ENCODE peak calls at places on chromosomes 13 and 19, in nine cellular contexts. One of them, this sample, is unnamed.

GRCh38 chr13:103288114-103288513 is 221.9 kb upstream of the SLC10A2 start:
- DNase-seq in upper lobe of left lung: no peak
- DNase-seq in body of pancreas: no peak
- DNase-seq in tibial nerve: no peak
- DNase-seq in erythroblast: no peak
- DNase-seq in uterus: no peak
- DNase-seq in testis: no peak
- DNase-seq in GM12892: no peak
- DNase-seq in Peyer's patch: no peak
- DNase-seq in this sample: no peak

GRCh38 chr13:44819245-44819644 is 170.0 kb downstream of the NUFIP1 start:
- DNase-seq in upper lobe of left lung: no peak
- DNase-seq in body of pancreas: peak; percentile 54
- DNase-seq in tibial nerve: no peak
- DNase-seq in erythroblast: no peak
- DNase-seq in uterus: no peak
- DNase-seq in testis: no peak
- DNase-seq in GM12892: no peak
- DNase-seq in Peyer's patch: no peak
- DNase-seq in this sample: peak; percentile 27

GRCh38 chr19:33143897-33144405 is 12.0 kb downstream of the WDR88 start:
- DNase-seq in upper lobe of left lung: peak; percentile 81
- DNase-seq in body of pancreas: peak; percentile 67
- DNase-seq in tibial nerve: peak; percentile 60
- DNase-seq in erythroblast: peak; percentile 66
- DNase-seq in uterus: peak; percentile 50
- DNase-seq in testis: peak; percentile 80
- DNase-seq in GM12892: peak; percentile 67
- DNase-seq in Peyer's patch: peak; percentile 77
- DNase-seq in this sample: peak; percentile 87

GRCh38 chr13:80011448-80012212 is 329.3 kb downstream of the SPRY2 start:
- DNase-seq in upper lobe of left lung: no peak
- DNase-seq in body of pancreas: no peak
- DNase-seq in tibial nerve: no peak
- DNase-seq in erythroblast: no peak
- DNase-seq in uterus: no peak
- DNase-seq in testis: peak; percentile 32
- DNase-seq in GM12892: no peak
- DNase-seq in Peyer's patch: no peak
- DNase-seq in this sample: no peak

GRCh38 chr19:40143612-40144011 is 47.6 kb upstream of the MAP3K10 start:
- DNase-seq in upper lobe of left lung: no peak
- DNase-seq in body of pancreas: no peak
- DNase-seq in tibial nerve: peak; percentile 12
- DNase-seq in erythroblast: no peak
- DNase-seq in uterus: no peak
- DNase-seq in testis: no peak
- DNase-seq in GM12892: no peak
- DNase-seq in Peyer's patch: no peak
- DNase-seq in this sample: no peak

GRCh38 chr13:111502957-111503356 is 182.5 kb downstream of the TEX29 start:
- DNase-seq in upper lobe of left lung: no peak
- DNase-seq in body of pancreas: no peak
- DNase-seq in tibial nerve: no peak
- DNase-seq in erythroblast: no peak
- DNase-seq in uterus: no peak
- DNase-seq in testis: no peak
- DNase-seq in GM12892: no peak
- DNase-seq in Peyer's patch: no peak
- DNase-seq in this sample: no peak

GRCh38 chr19:17450264-17451075 is 2.0 kb upstream of the TMEM221 start:
- DNase-seq in upper lobe of left lung: no peak
- DNase-seq in body of pancreas: no peak
- DNase-seq in tibial nerve: no peak
- DNase-seq in erythroblast: no peak
- DNase-seq in uterus: no peak
- DNase-seq in testis: no peak
- DNase-seq in GM12892: no peak
- DNase-seq in Peyer's patch: no peak
- DNase-seq in this sample: no peak

GRCh38 chr13:104779311-104779710 is 1713.1 kb upstream of the SLC10A2 start:
- DNase-seq in upper lobe of left lung: no peak
- DNase-seq in body of pancreas: no peak
- DNase-seq in tibial nerve: no peak
- DNase-seq in erythroblast: no peak
- DNase-seq in uterus: no peak
- DNase-seq in testis: no peak
- DNase-seq in GM12892: no peak
- DNase-seq in Peyer's patch: no peak
- DNase-seq in this sample: no peak

GRCh38 chr13:106089251-106089940 is 446.1 kb downstream of the EFNB2 start:
- DNase-seq in upper lobe of left lung: no peak
- DNase-seq in body of pancreas: no peak
- DNase-seq in tibial nerve: no peak
- DNase-seq in erythroblast: no peak
- DNase-seq in uterus: no peak
- DNase-seq in testis: no peak
- DNase-seq in GM12892: no peak
- DNase-seq in Peyer's patch: no peak
- DNase-seq in this sample: no peak

GRCh38 chr19:9149976-9150375 is 9.8 kb downstream of the ZNF317 start:
- DNase-seq in upper lobe of left lung: no peak
- DNase-seq in body of pancreas: no peak
- DNase-seq in tibial nerve: no peak
- DNase-seq in erythroblast: no peak
- DNase-seq in uterus: no peak
- DNase-seq in testis: no peak
- DNase-seq in GM12892: no peak
- DNase-seq in Peyer's patch: no peak
- DNase-seq in this sample: no peak

GRCh38 chr13:88071371-88071770 is 400.2 kb downstream of the SLITRK5 start:
- DNase-seq in upper lobe of left lung: no peak
- DNase-seq in body of pancreas: no peak
- DNase-seq in tibial nerve: no peak
- DNase-seq in erythroblast: no peak
- DNase-seq in uterus: no peak
- DNase-seq in testis: no peak
- DNase-seq in GM12892: no peak
- DNase-seq in Peyer's patch: no peak
- DNase-seq in this sample: no peak

GRCh38 chr19:2731181-2732117 is 8.4 kb downstream of the SLC39A3 start:
- DNase-seq in upper lobe of left lung: no peak
- DNase-seq in body of pancreas: no peak
- DNase-seq in tibial nerve: no peak
- DNase-seq in erythroblast: no peak
- DNase-seq in uterus: no peak
- DNase-seq in testis: no peak
- DNase-seq in GM12892: no peak
- DNase-seq in Peyer's patch: no peak
- DNase-seq in this sample: no peak

GRCh38 chr13:97256343-97256783 is 34.2 kb downstream of the MBNL2 start:
- DNase-seq in upper lobe of left lung: no peak
- DNase-seq in body of pancreas: peak; percentile 54
- DNase-seq in tibial nerve: no peak
- DNase-seq in erythroblast: peak; percentile 83
- DNase-seq in uterus: peak; percentile 51
- DNase-seq in testis: no peak
- DNase-seq in GM12892: no peak
- DNase-seq in Peyer's patch: no peak
- DNase-seq in this sample: peak; percentile 40

GRCh38 chr13:34793301-34793700 is 148.8 kb upstream of the NBEA start:
- DNase-seq in upper lobe of left lung: no peak
- DNase-seq in body of pancreas: no peak
- DNase-seq in tibial nerve: no peak
- DNase-seq in erythroblast: no peak
- DNase-seq in uterus: no peak
- DNase-seq in testis: no peak
- DNase-seq in GM12892: no peak
- DNase-seq in Peyer's patch: no peak
- DNase-seq in this sample: no peak

GRCh38 chr13:113917096-113917495 is 53.2 kb upstream of the GAS6 start:
- DNase-seq in upper lobe of left lung: peak; percentile 9
- DNase-seq in body of pancreas: no peak
- DNase-seq in tibial nerve: no peak
- DNase-seq in erythroblast: no peak
- DNase-seq in uterus: no peak
- DNase-seq in testis: no peak
- DNase-seq in GM12892: no peak
- DNase-seq in Peyer's patch: no peak
- DNase-seq in this sample: no peak

DNA sequence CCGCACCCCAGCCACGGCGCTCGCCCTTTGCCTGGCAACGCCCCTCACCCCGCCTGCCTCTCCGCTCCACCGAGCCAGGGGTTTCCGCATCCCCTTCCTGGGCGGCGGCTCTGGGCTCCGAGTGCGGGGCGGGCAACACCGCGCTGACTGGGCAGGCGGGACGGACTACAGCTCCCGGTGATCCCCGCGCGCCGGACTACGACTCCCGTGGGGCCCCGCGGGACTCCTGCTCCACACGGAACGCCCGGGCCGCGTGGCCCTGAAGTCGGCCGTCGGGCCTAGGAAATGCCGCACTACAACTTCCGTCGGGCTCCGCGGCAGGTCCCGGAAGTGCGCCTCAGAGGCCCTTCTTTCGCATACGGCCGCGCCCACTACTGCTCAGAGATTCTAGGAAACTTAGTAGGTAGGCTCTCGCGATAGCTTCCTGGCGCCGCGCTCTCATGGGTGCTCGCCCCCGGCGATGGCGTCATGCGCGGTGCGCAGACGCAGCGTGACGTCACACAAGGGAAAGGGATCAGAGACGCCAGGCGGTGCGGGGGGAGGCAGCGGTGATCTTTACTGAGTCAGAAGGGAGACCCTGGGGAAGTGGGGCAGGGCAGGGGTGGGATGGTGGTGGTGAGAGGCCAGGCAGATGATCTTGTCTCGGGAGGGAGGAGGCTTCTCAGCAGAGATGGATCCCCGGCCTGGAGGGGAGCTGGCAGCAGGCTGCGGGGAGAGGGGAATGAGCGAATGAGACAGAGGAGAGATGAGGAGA is at the start of gene JOSD2:
- DNase-seq in upper lobe of left lung: peak; percentile 99
- DNase-seq in body of pancreas: peak; percentile 98
- DNase-seq in tibial nerve: peak; percentile 97
- DNase-seq in erythroblast: peak; percentile 99
- DNase-seq in uterus: peak; percentile 99
- DNase-seq in testis: peak; percentile 100
- DNase-seq in GM12892: peak; percentile 99
- DNase-seq in Peyer's patch: peak; percentile 98
- DNase-seq in this sample: peak; percentile 100
- TF ChIP-seq POLR2A in upper lobe of left lung: no peak
- TF ChIP-seq POLR2A in body of pancreas: peak; percentile 5
- TF ChIP-seq POLR2A in tibial nerve: peak; percentile 57
- TF ChIP-seq POLR2A in erythroblast: peak; percentile 69
- TF ChIP-seq POLR2A in uterus: peak; percentile 34
- TF ChIP-seq POLR2A in testis: peak; percentile 50
- TF ChIP-seq POLR2A in GM12892: peak; percentile 50
- TF ChIP-seq POLR2A in Peyer's patch: peak; percentile 76
- TF ChIP-seq POLR2A in this sample: peak; percentile 77

DNA sequence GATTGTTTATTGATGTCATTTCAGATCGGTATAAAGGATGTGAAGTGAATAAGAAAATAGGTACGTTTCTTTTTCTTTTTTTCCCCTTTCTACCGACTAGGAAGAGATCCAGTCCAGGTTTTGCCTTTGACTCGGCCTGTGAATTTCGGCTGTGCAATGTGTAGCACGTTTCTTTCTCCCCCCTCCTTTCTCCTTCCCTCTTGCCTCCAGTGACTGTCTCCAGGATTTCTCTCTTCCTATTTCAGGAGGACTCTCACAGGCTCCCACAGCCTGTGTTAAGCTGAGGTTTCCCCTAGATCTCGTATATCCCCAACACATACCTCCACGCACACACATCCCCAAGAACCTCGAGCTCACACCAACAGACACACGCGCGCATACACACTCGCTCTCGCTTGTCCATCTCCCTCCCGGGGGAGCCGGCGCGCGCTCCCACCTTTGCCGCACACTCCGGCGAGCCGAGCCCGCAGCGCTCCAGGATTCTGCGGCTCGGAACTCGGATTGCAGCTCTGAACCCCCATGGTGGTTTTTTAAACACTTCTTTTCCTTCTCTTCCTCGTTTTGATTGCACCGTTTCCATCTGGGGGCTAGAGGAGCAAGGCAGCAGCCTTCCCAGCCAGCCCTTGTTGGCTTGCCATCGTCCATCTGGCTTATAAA is at the start of gene GPC6:
- DNase-seq in upper lobe of left lung: no peak
- DNase-seq in body of pancreas: no peak
- DNase-seq in tibial nerve: peak; percentile 57
- DNase-seq in erythroblast: peak; percentile 2
- DNase-seq in uterus: no peak
- DNase-seq in testis: peak; percentile 43
- DNase-seq in GM12892: no peak
- DNase-seq in Peyer's patch: no peak
- DNase-seq in this sample: peak; percentile 62
- TF ChIP-seq POLR2A in upper lobe of left lung: no peak
- TF ChIP-seq POLR2A in body of pancreas: no peak
- TF ChIP-seq POLR2A in tibial nerve: peak; percentile 41
- TF ChIP-seq POLR2A in erythroblast: no peak
- TF ChIP-seq POLR2A in uterus: no peak
- TF ChIP-seq POLR2A in testis: no peak
- TF ChIP-seq POLR2A in GM12892: no peak
- TF ChIP-seq POLR2A in Peyer's patch: no peak
- TF ChIP-seq POLR2A in this sample: peak; percentile 32

DNA sequence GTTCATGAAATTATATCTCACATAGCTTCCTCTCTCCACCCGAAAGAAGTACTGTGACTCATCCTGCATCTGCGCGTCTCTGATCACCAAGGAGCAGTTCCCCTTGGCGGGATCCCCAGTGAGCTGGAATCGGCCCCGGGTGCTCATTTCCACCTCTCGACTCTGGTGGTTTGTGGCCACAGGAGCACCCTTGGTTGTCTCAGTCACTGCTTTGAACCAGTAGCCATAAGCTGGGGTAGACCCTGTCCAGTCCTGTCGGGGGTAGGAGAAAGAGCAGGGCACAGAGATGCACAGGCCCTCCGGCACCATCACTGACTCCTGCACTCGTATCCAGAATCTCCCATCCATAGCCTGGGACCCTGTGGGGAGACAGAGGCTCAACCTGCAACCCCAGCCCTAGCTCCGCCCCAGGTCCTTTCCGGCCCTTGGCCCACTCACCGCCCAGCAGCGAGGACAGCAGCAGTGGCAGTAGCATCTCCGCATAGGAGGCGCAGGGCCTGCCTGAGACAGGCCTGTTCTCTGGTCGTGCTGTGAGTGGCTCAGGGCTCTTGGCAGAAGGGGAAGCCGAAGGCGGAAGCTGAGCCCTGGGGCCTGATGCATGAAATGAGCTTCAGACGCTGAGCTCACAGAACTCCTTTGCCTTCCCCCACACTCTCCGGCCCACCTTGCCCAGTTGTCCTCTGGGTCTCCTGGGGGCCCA is at the start of gene SIGLEC10:
- DNase-seq in upper lobe of left lung: peak; percentile 75
- DNase-seq in body of pancreas: no peak
- DNase-seq in tibial nerve: no peak
- DNase-seq in erythroblast: no peak
- DNase-seq in uterus: no peak
- DNase-seq in testis: no peak
- DNase-seq in GM12892: peak; percentile 69
- DNase-seq in Peyer's patch: no peak
- DNase-seq in this sample: peak; percentile 22
- TF ChIP-seq POLR2A in upper lobe of left lung: no peak
- TF ChIP-seq POLR2A in body of pancreas: no peak
- TF ChIP-seq POLR2A in tibial nerve: no peak
- TF ChIP-seq POLR2A in erythroblast: no peak
- TF ChIP-seq POLR2A in uterus: no peak
- TF ChIP-seq POLR2A in testis: no peak
- TF ChIP-seq POLR2A in GM12892: peak; percentile 67
- TF ChIP-seq POLR2A in Peyer's patch: no peak
- TF ChIP-seq POLR2A in this sample: no peak

GRCh38 chr13:108549989-108550388 is 79.4 kb upstream of the MYO16 start:
- DNase-seq in upper lobe of left lung: no peak
- DNase-seq in body of pancreas: no peak
- DNase-seq in tibial nerve: no peak
- DNase-seq in erythroblast: no peak
- DNase-seq in uterus: no peak
- DNase-seq in testis: no peak
- DNase-seq in GM12892: no peak
- DNase-seq in Peyer's patch: no peak
- DNase-seq in this sample: no peak
- TF ChIP-seq POLR2A in upper lobe of left lung: no peak
- TF ChIP-seq POLR2A in body of pancreas: no peak
- TF ChIP-seq POLR2A in tibial nerve: no peak
- TF ChIP-seq POLR2A in erythroblast: no peak
- TF ChIP-seq POLR2A in uterus: no peak
- TF ChIP-seq POLR2A in testis: no peak
- TF ChIP-seq POLR2A in GM12892: no peak
- TF ChIP-seq POLR2A in Peyer's patch: no peak
- TF ChIP-seq POLR2A in this sample: no peak